ENCODE peak calls at places on chromosome 1, in ten cellular contexts. U, Y, X, C, W, R, Q, Z, T and P are unnamed samples.

GRCh38 chr1:8329439-8329838 is 11.5 kb downstream of the SLC45A1 start:
- DNase-seq in Y (no peak), R (no peak), C (no peak), T (no peak), U (no peak), Q (no peak), W (no peak), Z (no peak), X (no peak), P (no peak)

GRCh38 chr1:23745515-23745914 is 2.2 kb downstream of the ELOA start:
- DNase-seq in X (peak; percentile 56), T (no peak), R (no peak), Z (no peak), Y (peak; percentile 70), W (peak; percentile 62), C (no peak), U (no peak), Q (peak; percentile 62), P (peak; percentile 60)

GRCh38 chr1:45769261-45769932 is 18.9 kb upstream of the IPP start:
- DNase-seq in Q (peak; percentile 47), T (no peak), Z (no peak), R (no peak), Y (peak; percentile 89), C (no peak), X (peak; percentile 66), W (peak; percentile 97), U (no peak), P (peak; percentile 76)

GRCh38 chr1:59549903-59550302 is 253.0 kb downstream of the FGGY start:
- DNase-seq in T (no peak), Z (peak; percentile 72), X (peak; percentile 84), C (no peak), U (no peak), R (peak; percentile 88), Y (peak; percentile 90), Q (peak; percentile 67), W (peak; percentile 67), P (peak; percentile 61)

GRCh38 chr1:43541721-43542401 is 11.2 kb downstream of the PTPRF start:
- DNase-seq in Z (peak; percentile 96), C (peak; percentile 90), X (peak; percentile 50), W (no peak), R (peak; percentile 96), T (peak; percentile 65), Y (no peak), Q (peak; percentile 51), U (peak; percentile 84), P (peak; percentile 51)

GRCh38 chr1:66564250-66564649 is 30.3 kb downstream of the SGIP1 start:
- DNase-seq in U (no peak), W (peak; percentile 99), Q (peak; percentile 96), X (peak; percentile 97), Y (peak; percentile 99), Z (no peak), T (no peak), R (no peak), C (no peak), P (peak; percentile 100)

GRCh38 chr1:116123837-116124533 is 12.8 kb downstream of the MAB21L3 start:
- DNase-seq in T (no peak), Q (peak; percentile 52), Y (no peak), W (no peak), U (peak; percentile 54), Z (no peak), R (no peak), X (no peak), C (no peak), P (no peak)

GRCh38 chr1:64471218-64471719 is 1.3 kb downstream of the CACHD1 start:
- DNase-seq in T (no peak), Y (peak; percentile 4), C (peak; percentile 81), Z (peak; percentile 74), X (peak; percentile 21), R (peak; percentile 90), W (no peak), U (peak; percentile 82), Q (peak; percentile 27), P (peak; percentile 2)

GRCh38 chr1:112991721-112992120 is 35.7 kb upstream of the SLC16A1 start:
- DNase-seq in T (no peak), W (peak; percentile 23), Z (no peak), R (no peak), Q (peak; percentile 85), U (no peak), C (no peak), X (no peak), Y (peak; percentile 35), P (peak; percentile 74)

GRCh38 chr1:38834221-38834782 is 25.3 kb downstream of the RRAGC start:
- DNase-seq in Z (no peak), R (no peak), Q (peak; percentile 38), U (no peak), X (no peak), T (no peak), W (peak; percentile 28), Y (no peak), C (no peak), P (peak; percentile 21)

GRCh38 chr1:10494754-10495474 is 20.2 kb downstream of the PEX14 start:
- DNase-seq in Y (peak; percentile 74), U (peak; percentile 82), Z (peak; percentile 75), Q (peak; percentile 82), X (peak; percentile 69), W (peak; percentile 61), T (no peak), C (peak; percentile 93), R (peak; percentile 96), P (peak; percentile 66)

GRCh38 chr1:159825564-159825963 is 1.1 kb upstream of the SLAMF8 start:
- DNase-seq in Y (no peak), R (no peak), U (no peak), Q (no peak), W (no peak), Z (no peak), T (no peak), C (no peak), X (no peak), P (no peak)

GRCh38 chr1:220690140-220691038 is at the start of gene C1orf115:
- DNase-seq in T (peak; percentile 37), C (peak; percentile 91), R (peak; percentile 95), W (peak; percentile 13), Z (peak; percentile 80), X (peak; percentile 62), Y (peak; percentile 34), U (peak; percentile 88), Q (peak; percentile 76), P (peak; percentile 49)

GRCh38 chr1:1213919-1214599 is at the start of gene TNFRSF4:
- DNase-seq in Z (no peak), U (peak; percentile 56), R (no peak), Y (no peak), Q (no peak), T (no peak), X (no peak), C (no peak), W (no peak), P (no peak)
- H3K4me3 ChIP-seq in Z (no peak within 1 kb of the TSS), U (no peak within 1 kb of the TSS), R (no peak within 1 kb of the TSS), Y (no peak within 1 kb of the TSS), Q (no peak within 1 kb of the TSS), T (no peak within 1 kb of the TSS), X (no peak within 1 kb of the TSS), C (no peak within 1 kb of the TSS), W (no peak within 1 kb of the TSS), P (no peak within 1 kb of the TSS)

GRCh38 chr1:184387069-184387870 is 441 bp downstream of the C1orf21 start:
- DNase-seq in X (peak; percentile 31), C (peak; percentile 83), Q (peak; percentile 47), T (no peak), W (peak; percentile 28), U (peak; percentile 87), Y (peak; percentile 39), R (peak; percentile 89), Z (peak; percentile 69), P (peak; percentile 48)

GRCh38 chr1:184385863-184386262 is 966 bp upstream of the C1orf21 start:
- DNase-seq in U (no peak), W (no peak), Z (no peak), C (no peak), T (no peak), Q (no peak), Y (no peak), X (no peak), R (no peak), P (no peak)

GRCh38 chr1:184386271-184387068 is at the start of gene C1orf21:
- DNase-seq in X (peak; percentile 95), Y (peak; percentile 84), Q (peak; percentile 92), C (peak; percentile 96), U (peak; percentile 95), Z (peak; percentile 91), R (peak; percentile 97), W (peak; percentile 84), T (peak; percentile 54), P (peak; percentile 65)

GRCh38 chr1:184380468-184380867 is 6.4 kb upstream of the C1orf21 start:
- DNase-seq in R (no peak), C (no peak), Q (no peak), Z (no peak), X (no peak), W (no peak), Y (no peak), U (no peak), T (no peak), P (no peak)

DNA sequence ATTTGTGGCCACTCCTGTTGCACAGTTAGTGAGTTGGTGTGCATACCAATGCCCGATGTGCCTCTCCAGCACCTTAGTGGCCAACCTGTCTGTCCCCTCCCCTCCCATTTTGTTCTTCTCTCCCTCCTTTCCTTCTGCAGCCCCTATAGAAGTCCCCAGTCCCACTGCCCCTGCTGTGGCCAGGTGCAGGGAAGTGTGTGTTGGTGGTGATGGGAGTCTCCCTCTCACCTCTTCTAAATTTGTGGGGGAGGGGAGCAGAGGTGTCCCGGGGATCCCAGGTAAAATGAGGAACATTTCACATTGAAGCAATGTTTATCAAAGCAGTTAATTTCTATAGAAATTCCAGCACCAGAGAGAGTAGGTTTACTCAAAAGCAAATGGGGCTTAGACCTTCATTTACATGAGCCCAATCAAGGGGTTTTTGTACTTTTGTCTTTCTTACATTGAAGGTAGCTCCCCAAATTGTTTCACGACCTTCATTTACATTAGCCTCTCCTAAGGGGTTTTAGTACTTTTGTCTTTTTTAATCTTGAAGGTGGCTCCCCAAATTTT is 3.0 kb upstream of the C1orf21 start:
- DNase-seq in Q (no peak), T (no peak), W (no peak), C (no peak), U (no peak), Y (no peak), Z (no peak), X (no peak), R (no peak), P (no peak)
- H3K4me3 ChIP-seq in Q (no peak overlapping the region), T (no peak overlapping the region), W (no peak overlapping the region), C (no peak overlapping the region), U (no peak overlapping the region), Y (no peak overlapping the region), Z (no peak overlapping the region), X (no peak overlapping the region), R (no peak overlapping the region), P (no peak overlapping the region)

GRCh38 chr1:202235856-202236837 is 42.5 kb downstream of the LGR6 start:
- DNase-seq in R (peak; percentile 89), X (peak; percentile 91), Y (peak; percentile 95), T (peak; percentile 63), Q (peak; percentile 97), W (peak; percentile 96), Z (peak; percentile 91), U (peak; percentile 80), C (peak; percentile 92), P (peak; percentile 91)
- H3K4me3 ChIP-seq in R (no peak overlapping the region), X (no peak overlapping the region), Y (peak overlapping the region; percentile 20), T (no peak overlapping the region), Q (no peak overlapping the region), W (no peak overlapping the region), Z (no peak overlapping the region), U (no peak overlapping the region), C (no peak overlapping the region), P (no peak overlapping the region)

GRCh38 chr1:203270448-203270847 is 34.9 kb upstream of the BTG2 start:
- DNase-seq in X (no peak), W (no peak), Y (no peak), Q (no peak), T (no peak), Z (peak; percentile 48), R (peak; percentile 53), U (no peak), C (no peak), P (no peak)
- H3K4me3 ChIP-seq in X (no peak overlapping the region), W (no peak overlapping the region), Y (no peak overlapping the region), Q (no peak overlapping the region), T (no peak overlapping the region), Z (no peak overlapping the region), R (no peak overlapping the region), U (no peak overlapping the region), C (no peak overlapping the region), P (no peak overlapping the region)